ENCODE peak calls at places on chromosomes 12 and 14, in seven cellular contexts. B is CD8-positive, alpha-beta T cell; Y is IMR-90; N is hepatocyte; J is ovary; V is tibial artery; Z is WERI-Rb-1. W is an unnamed sample.

GRCh38 chr14:61866932-61867920 is 105.0 kb downstream of the SNAPC1 start:
- DNase-seq in Z (no peak), B (no peak), N (no peak), Y (peak), J (no peak), V (no peak), W (no peak)

GRCh38 chr14:70891741-70892140 is 15.5 kb upstream of the PCNX1 start:
- DNase-seq in V (no peak), J (no peak), N (no peak), Y (no peak), Z (no peak), B (no peak), W (no peak)

GRCh38 chr14:69648480-69649414 is 37.4 kb downstream of the SUSD6 start:
- DNase-seq in N (peak), V (no peak), Z (no peak), J (no peak), Y (peak), B (no peak), W (no peak)

GRCh38 chr14:45610303-45610702 is 357.3 kb upstream of the MIS18BP1 start:
- DNase-seq in J (no peak), Z (peak), N (peak), Y (no peak), B (no peak), V (no peak), W (no peak)

GRCh38 chr14:104136472-104137296 is 1.7 kb upstream of the KIF26A start:
- DNase-seq in J (peak), Y (no peak), B (no peak), V (peak), N (no peak), Z (peak), W (peak)

GRCh38 chr14:69500736-69501135 is 16.2 kb downstream of the PLEKHD1 start:
- DNase-seq in Z (no peak), N (no peak), J (no peak), B (no peak), V (peak), Y (no peak), W (no peak)

GRCh38 chr14:68649461-68650189 is 143.2 kb downstream of the ZFP36L1 start:
- DNase-seq in B (no peak), Z (no peak), Y (peak), V (peak), J (no peak), N (no peak), W (no peak)

GRCh38 chr12:77133566-77133965 is 68.2 kb upstream of the E2F7 start:
- DNase-seq in Z (no peak), B (no peak), V (no peak), N (peak), J (peak), Y (peak), W (peak)

GRCh38 chr12:121138284-121138683 is 5.6 kb downstream of the P2RX7 start:
- DNase-seq in N (no peak), Z (no peak), B (no peak), V (no peak), J (no peak), Y (no peak), W (no peak)

GRCh38 chr14:62604524-62604923 is 440.7 kb downstream of the KCNH5 start:
- DNase-seq in B (no peak), J (no peak), Y (peak), Z (no peak), N (no peak), V (no peak), W (no peak)

GRCh38 chr12:120979862-120980696 is 1.7 kb downstream of the HNF1A start:
- DNase-seq in N (peak), V (no peak), Y (no peak), B (no peak), Z (no peak), J (no peak), W (no peak)

GRCh38 chr14:25097120-25097519 is 47.2 kb upstream of the STXBP6 start:
- DNase-seq in J (no peak), V (no peak), Y (no peak), B (no peak), N (no peak), Z (no peak), W (no peak)

GRCh38 chr12:107320929-107321618 is 227.7 kb upstream of the CRY1 start:
- DNase-seq in Y (peak), J (no peak), Z (peak), B (peak), V (no peak), N (peak), W (no peak)

GRCh38 chr14:26380616-26381015 is 217.2 kb downstream of the NOVA1 start:
- DNase-seq in V (no peak), Y (no peak), N (no peak), B (no peak), Z (no peak), J (no peak), W (no peak)

GRCh38 chr12:27549231-27549800 is 25.3 kb downstream of the PPFIBP1 start:
- DNase-seq in B (no peak), V (no peak), N (no peak), J (no peak), Z (no peak), Y (peak), W (no peak)

GRCh38 chr12:51253276-51253675 is 14.7 kb downstream of the DAZAP2 start:
- DNase-seq in J (no peak), V (no peak), N (no peak), Z (no peak), Y (no peak), B (no peak), W (no peak)

GRCh38 chr14:74963705-74964271 is 8.4 kb upstream of the PGF start:
- DNase-seq in Y (peak), V (no peak), Z (peak), N (no peak), B (no peak), J (no peak), W (no peak)

GRCh38 chr14:91373591-91374245 is 43.9 kb downstream of the CCDC88C start:
- DNase-seq in V (no peak), Y (no peak), J (no peak), B (no peak), N (no peak), Z (no peak), W (no peak)

GRCh38 chr12:102478416-102479098 is 1.8 kb downstream of the IGF1 start:
- DNase-seq in V (no peak), N (peak), Z (no peak), J (no peak), Y (no peak), B (peak), W (no peak)

GRCh38 chr14:105591052-105591451 is 64.7 kb downstream of the TMEM121 start:
- DNase-seq in J (no peak), Z (no peak), N (no peak), B (no peak), Y (no peak), V (no peak), W (no peak)

GRCh38 chr12:58847876-58848600 is 72.3 kb downstream of the LRIG3 start:
- DNase-seq in J (no peak), Y (no peak), V (no peak), B (no peak), Z (no peak), N (no peak), W (no peak)

GRCh38 chr14:24368562-24369252 is 723 bp downstream of the NFATC4 start:
- DNase-seq in Z (peak), J (peak), N (peak), V (peak), Y (peak), B (peak), W (peak)

GRCh38 chr14:89430271-89430620 is 13.2 kb upstream of the FOXN3 start:
- DNase-seq in V (no peak), Y (peak), J (no peak), Z (no peak), N (no peak), B (no peak), W (no peak)

GRCh38 chr12:119308743-119309456 is 25.6 kb upstream of the CCDC60 start:
- DNase-seq in J (no peak), Y (no peak), N (no peak), B (no peak), V (no peak), Z (no peak), W (peak)

GRCh38 chr12:124075836-124076235 is 102.8 kb downstream of the ZNF664 start:
- DNase-seq in N (no peak), Z (no peak), V (no peak), Y (no peak), J (no peak), B (no peak), W (no peak)

GRCh38 chr12:131095826-131096680 is 142.3 kb downstream of the ADGRD1 start:
- DNase-seq in Z (no peak), B (no peak), V (no peak), N (no peak), J (peak), Y (no peak), W (no peak)

GRCh38 chr14:101357038-101357437 is 204.3 kb upstream of the DIO3 start:
- DNase-seq in V (no peak), Z (no peak), N (no peak), Y (no peak), B (no peak), J (no peak), W (no peak)

GRCh38 chr14:101359221-101360044 is 201.9 kb upstream of the DIO3 start:
- DNase-seq in V (peak), Z (peak), Y (no peak), B (no peak), J (peak), N (peak), W (peak)

GRCh38 chr14:101358726-101359125 is 202.6 kb upstream of the DIO3 start:
- DNase-seq in Y (no peak), V (no peak), N (no peak), B (no peak), J (no peak), Z (no peak), W (no peak)

GRCh38 chr14:101357559-101358319 is 203.6 kb upstream of the DIO3 start:
- DNase-seq in Y (no peak), J (no peak), B (no peak), V (no peak), Z (no peak), N (no peak), W (no peak)

GRCh38 chr14:101358320-101358569 is 203.1 kb upstream of the DIO3 start:
- DNase-seq in B (no peak), J (no peak), Y (no peak), N (no peak), V (no peak), Z (no peak), W (no peak)
- H3K27ac ChIP-seq in B (no peak), J (peak), Y (no peak), N (no peak), V (no peak), Z (no peak), W (no peak)

GRCh38 chr12:105562727-105563072 is 232.2 kb downstream of the C12orf75 start:
- DNase-seq in Z (no peak), V (no peak), J (no peak), Y (no peak), N (peak), B (no peak), W (no peak)

GRCh38 chr12:105567061-105567460 is 236.6 kb downstream of the C12orf75 start:
- DNase-seq in N (no peak), V (no peak), J (no peak), Z (no peak), B (no peak), Y (no peak), W (no peak)

GRCh38 chr12:105559292-105559691 is 228.8 kb downstream of the C12orf75 start:
- DNase-seq in B (no peak), J (no peak), Z (no peak), V (no peak), N (no peak), Y (no peak), W (no peak)

GRCh38 chr12:105561981-105562726 is 231.7 kb downstream of the C12orf75 start:
- DNase-seq in Y (peak), V (no peak), Z (no peak), B (no peak), J (peak), N (peak), W (peak)
- TF ChIP-seq CTCF in Y (no peak), V (no peak), Z (peak), B (no peak), J (no peak), N (no peak), W (peak)

GRCh38 chr14:44374906-44375305 is 132.2 kb downstream of the FSCB start:
- DNase-seq in B (no peak), J (no peak), V (no peak), N (no peak), Z (no peak), Y (no peak), W (no peak)

GRCh38 chr14:44384093-44384492 is 123.0 kb downstream of the FSCB start:
- DNase-seq in V (no peak), Y (no peak), N (no peak), J (no peak), Z (no peak), B (no peak), W (no peak)

GRCh38 chr14:44379292-44379977 is 127.6 kb downstream of the FSCB start:
- DNase-seq in V (no peak), Z (no peak), N (no peak), Y (no peak), J (no peak), B (no peak), W (no peak)
- H3K4me3 ChIP-seq in V (no peak), Z (no peak), N (no peak), Y (no peak), J (no peak), B (no peak), W (no peak)

GRCh38 chr14:22122227-22123187 is 448.9 kb upstream of the OR4E1 start:
- DNase-seq in V (no peak), J (no peak), Z (no peak), B (no peak), N (peak), Y (peak), W (no peak)
- H3K27ac ChIP-seq in V (no peak), J (no peak), Z (no peak), B (no peak), N (no peak), Y (no peak), W (no peak)

GRCh38 chr14:94471045-94471444 is 5.0 kb downstream of the SERPINA9 start:
- DNase-seq in B (no peak), Z (no peak), J (no peak), V (no peak), N (no peak), Y (no peak), W (no peak)

GRCh38 chr14:94470311-94470710 is 5.7 kb downstream of the SERPINA9 start:
- DNase-seq in Z (no peak), B (no peak), N (no peak), V (no peak), Y (no peak), J (no peak), W (no peak)

GRCh38 chr14:94474581-94475031 is 1.4 kb downstream of the SERPINA9 start:
- DNase-seq in J (no peak), Y (peak), Z (no peak), B (no peak), V (no peak), N (no peak), W (no peak)

GRCh38 chr14:94473666-94474410 is 2.2 kb downstream of the SERPINA9 start:
- DNase-seq in N (no peak), B (no peak), V (no peak), Z (no peak), J (no peak), Y (no peak), W (no peak)

DNA sequence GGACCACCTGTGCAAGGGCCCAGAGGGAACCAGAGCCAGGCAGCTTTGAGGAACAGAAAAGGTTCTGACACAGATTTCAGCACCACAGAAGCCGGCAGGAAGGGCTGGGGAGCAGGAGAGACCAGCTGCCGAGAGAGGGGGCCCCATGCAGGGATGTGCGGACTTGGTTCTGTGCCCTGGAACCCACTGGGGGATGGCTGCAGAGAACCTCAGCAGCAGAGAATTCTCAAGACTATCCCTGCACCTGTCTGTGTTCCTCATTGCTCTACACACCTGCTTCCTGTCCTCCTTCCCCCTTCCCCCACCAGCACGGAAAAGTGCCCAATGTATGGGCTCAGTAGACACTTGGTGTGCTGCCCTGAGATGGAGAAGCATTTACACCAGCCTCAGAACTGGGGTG is 3.2 kb downstream of the SERPINA9 start:
- DNase-seq in B (no peak), V (no peak), J (no peak), N (no peak), Y (no peak), Z (no peak), W (no peak)
- TF ChIP-seq CTCF in B (no peak), V (no peak), J (no peak), N (no peak), Y (no peak), Z (no peak), W (no peak)

GRCh38 chr12:49902399-49903350 is 1.0 kb downstream of the FAIM2 start:
- DNase-seq in B (no peak), V (no peak), Z (no peak), J (peak), N (no peak), Y (no peak), W (no peak)
- H3K4me3 ChIP-seq in B (no peak), V (no peak), Z (no peak), J (no peak), N (no peak), Y (no peak), W (peak)

W was measured in left ventricle myocardium inferior.